ENCODE peak calls at places on chromosome 22, in eight cellular contexts. One of them, this sample, is unnamed.

GRCh38 chr22:36279219-36279666 is 26.3 kb downstream of the APOL1 start:
- DNase-seq in astrocyte of the cerebellum: no peak
- DNase-seq in germinal center: no peak
- DNase-seq in Caco-2: no peak
- DNase-seq in AG04450: no peak
- DNase-seq in SK-N-SH: no peak
- DNase-seq in posterior cingulate gyrus: no peak
- DNase-seq in stimulated activated CD4-positive, alpha-beta T cell treated with anti-CD3 and anti-CD28 coated beads, Interleukin-2, amount 100 ng/mL, for 48 hours: no peak
- DNase-seq in this sample: no peak

GRCh38 chr22:46055176-46055850 is 78.4 kb upstream of the WNT7B start:
- DNase-seq in posterior cingulate gyrus: peak; percentile 42
- DNase-seq in Caco-2: peak; percentile 17
- DNase-seq in germinal center: no peak
- DNase-seq in stimulated activated CD4-positive, alpha-beta T cell treated with anti-CD3 and anti-CD28 coated beads, Interleukin-2, amount 100 ng/mL, for 48 hours: no peak
- DNase-seq in SK-N-SH: peak; percentile 51
- DNase-seq in astrocyte of the cerebellum: no peak
- DNase-seq in AG04450: no peak
- DNase-seq in this sample: no peak

GRCh38 chr22:21446128-21446826 is 20.9 kb upstream of the TMEM191C start:
- DNase-seq in SK-N-SH: no peak
- DNase-seq in stimulated activated CD4-positive, alpha-beta T cell treated with anti-CD3 and anti-CD28 coated beads, Interleukin-2, amount 100 ng/mL, for 48 hours: no peak
- DNase-seq in astrocyte of the cerebellum: no peak
- DNase-seq in AG04450: no peak
- DNase-seq in germinal center: no peak
- DNase-seq in posterior cingulate gyrus: no peak
- DNase-seq in Caco-2: no peak
- DNase-seq in this sample: no peak

GRCh38 chr22:27554106-27554814 is 247.3 kb downstream of the MN1 start:
- DNase-seq in stimulated activated CD4-positive, alpha-beta T cell treated with anti-CD3 and anti-CD28 coated beads, Interleukin-2, amount 100 ng/mL, for 48 hours: no peak
- DNase-seq in posterior cingulate gyrus: peak; percentile 18
- DNase-seq in astrocyte of the cerebellum: peak; percentile 47
- DNase-seq in SK-N-SH: no peak
- DNase-seq in germinal center: no peak
- DNase-seq in Caco-2: no peak
- DNase-seq in AG04450: no peak
- DNase-seq in this sample: no peak

GRCh38 chr22:39545310-39546063 is 12.9 kb upstream of the RPS19BP1 start:
- DNase-seq in germinal center: no peak
- DNase-seq in posterior cingulate gyrus: no peak
- DNase-seq in astrocyte of the cerebellum: no peak
- DNase-seq in AG04450: no peak
- DNase-seq in stimulated activated CD4-positive, alpha-beta T cell treated with anti-CD3 and anti-CD28 coated beads, Interleukin-2, amount 100 ng/mL, for 48 hours: no peak
- DNase-seq in Caco-2: no peak
- DNase-seq in SK-N-SH: no peak
- DNase-seq in this sample: peak; percentile 56

GRCh38 chr22:45889539-45890350 is 87.2 kb downstream of the WNT7B start:
- DNase-seq in astrocyte of the cerebellum: no peak
- DNase-seq in Caco-2: peak; percentile 22
- DNase-seq in SK-N-SH: no peak
- DNase-seq in stimulated activated CD4-positive, alpha-beta T cell treated with anti-CD3 and anti-CD28 coated beads, Interleukin-2, amount 100 ng/mL, for 48 hours: no peak
- DNase-seq in AG04450: no peak
- DNase-seq in posterior cingulate gyrus: no peak
- DNase-seq in germinal center: no peak
- DNase-seq in this sample: no peak

GRCh38 chr22:48452766-48453165 is 1374.9 kb downstream of the BRD1 start:
- DNase-seq in astrocyte of the cerebellum: no peak
- DNase-seq in AG04450: no peak
- DNase-seq in stimulated activated CD4-positive, alpha-beta T cell treated with anti-CD3 and anti-CD28 coated beads, Interleukin-2, amount 100 ng/mL, for 48 hours: no peak
- DNase-seq in SK-N-SH: no peak
- DNase-seq in germinal center: no peak
- DNase-seq in posterior cingulate gyrus: no peak
- DNase-seq in Caco-2: no peak
- DNase-seq in this sample: no peak

GRCh38 chr22:33864723-33865130 is 55.5 kb downstream of the LARGE1 start:
- DNase-seq in AG04450: no peak
- DNase-seq in astrocyte of the cerebellum: no peak
- DNase-seq in SK-N-SH: no peak
- DNase-seq in Caco-2: no peak
- DNase-seq in germinal center: no peak
- DNase-seq in stimulated activated CD4-positive, alpha-beta T cell treated with anti-CD3 and anti-CD28 coated beads, Interleukin-2, amount 100 ng/mL, for 48 hours: no peak
- DNase-seq in posterior cingulate gyrus: no peak
- DNase-seq in this sample: no peak

GRCh38 chr22:25120761-25121212 is 78.9 kb upstream of the CRYBB3 start:
- DNase-seq in stimulated activated CD4-positive, alpha-beta T cell treated with anti-CD3 and anti-CD28 coated beads, Interleukin-2, amount 100 ng/mL, for 48 hours: no peak
- DNase-seq in SK-N-SH: no peak
- DNase-seq in AG04450: no peak
- DNase-seq in Caco-2: no peak
- DNase-seq in astrocyte of the cerebellum: no peak
- DNase-seq in germinal center: no peak
- DNase-seq in posterior cingulate gyrus: no peak
- DNase-seq in this sample: no peak

This sample was measured in activated CD4-positive, alpha-beta T cell treated with anti-CD3 and anti-CD28 coated beads, Interleukin-2, amount 50 U/mL, for 4 hours.